ENCODE peak calls at places on chromosomes 6 and 20, in five cellular contexts. E, R, X, I and T are unnamed samples.

GRCh38 chr6:37535701-37536461 is 36.2 kb upstream of the CCDC167 start:
- DNase-seq in E (no peak), R (no peak), X (no peak), I (no peak), T (no peak)

GRCh38 chr20:35560105-35560511 is 18.2 kb downstream of the ERGIC3 start:
- DNase-seq in E (no peak), R (no peak), X (no peak), I (no peak), T (no peak)

GRCh38 chr6:136274062-136274461 is 15.6 kb downstream of the BCLAF1 start:
- DNase-seq in E (no peak), R (no peak), X (peak; percentile 37), I (no peak), T (no peak)

GRCh38 chr6:75848274-75848673 is 99.2 kb downstream of the MYO6 start:
- DNase-seq in E (no peak), R (no peak), X (no peak), I (no peak), T (no peak)

GRCh38 chr6:149855040-149855654 is 9.0 kb downstream of the LRP11 start:
- DNase-seq in E (no peak), R (no peak), X (peak; percentile 85), I (no peak), T (no peak)

GRCh38 chr6:117072781-117073180 is 192.6 kb upstream of the VGLL2 start:
- DNase-seq in E (no peak), R (no peak), X (no peak), I (no peak), T (no peak)

GRCh38 chr6:1111361-1111760 is 200.5 kb upstream of the FOXQ1 start:
- DNase-seq in E (no peak), R (no peak), X (no peak), I (no peak), T (no peak)

GRCh38 chr6:39530201-39530759 is 194.9 kb downstream of the KIF6 start:
- DNase-seq in E (peak; percentile 87), R (no peak), X (peak; percentile 31), I (no peak), T (no peak)

GRCh38 chr6:42251911-42252637 is 34.4 kb upstream of the MRPS10 start:
- DNase-seq in E (no peak), R (peak; percentile 62), X (peak; percentile 71), I (peak; percentile 41), T (peak; percentile 84)

GRCh38 chr6:71929047-71929446 is 42.7 kb downstream of the RIMS1 start:
- DNase-seq in E (no peak), R (no peak), X (no peak), I (no peak), T (no peak)

GRCh38 chr6:122696079-122696478 is 83.4 kb upstream of the FABP7 start:
- DNase-seq in E (no peak), R (no peak), X (peak; percentile 86), I (no peak), T (no peak)

GRCh38 chr6:95087394-95088097 is 489.8 kb upstream of the MANEA start:
- DNase-seq in E (no peak), R (no peak), X (peak; percentile 96), I (no peak), T (no peak)

GRCh38 chr20:18276821-18277220 is 11.5 kb upstream of the ZNF133 start:
- DNase-seq in E (peak; percentile 69), R (peak; percentile 44), X (peak; percentile 70), I (peak; percentile 82), T (peak; percentile 34)

GRCh38 chr6:88166901-88167624 is 916 bp upstream of the CNR1 start:
- DNase-seq in E (no peak), R (no peak), X (no peak), I (no peak), T (no peak)

GRCh38 chr6:99407076-99407475 is 13.1 kb upstream of the COQ3 start:
- DNase-seq in E (no peak), R (no peak), X (no peak), I (no peak), T (no peak)

GRCh38 chr6:117791012-117791411 is 115.7 kb downstream of the NUS1 start:
- DNase-seq in E (no peak), R (no peak), X (no peak), I (no peak), T (no peak)

GRCh38 chr6:73339340-73339739 is 14.7 kb downstream of the DPPA5 start:
- DNase-seq in E (no peak), R (no peak), X (no peak), I (no peak), T (no peak)

GRCh38 chr6:11538799-11539468 is 1.4 kb downstream of the TMEM170B start:
- DNase-seq in E (no peak), R (no peak), X (no peak), I (no peak), T (no peak)

GRCh38 chr20:25858495-25859425 is 162.1 kb upstream of the ZNF337 start:
- DNase-seq in E (no peak), R (no peak), X (no peak), I (no peak), T (no peak)
- H3K4me3 ChIP-seq in E (peak overlapping the region; percentile 53), R (peak overlapping the region; percentile 63), X (no peak overlapping the region), I (no peak overlapping the region), T (peak overlapping the region; percentile 18)

DNA sequence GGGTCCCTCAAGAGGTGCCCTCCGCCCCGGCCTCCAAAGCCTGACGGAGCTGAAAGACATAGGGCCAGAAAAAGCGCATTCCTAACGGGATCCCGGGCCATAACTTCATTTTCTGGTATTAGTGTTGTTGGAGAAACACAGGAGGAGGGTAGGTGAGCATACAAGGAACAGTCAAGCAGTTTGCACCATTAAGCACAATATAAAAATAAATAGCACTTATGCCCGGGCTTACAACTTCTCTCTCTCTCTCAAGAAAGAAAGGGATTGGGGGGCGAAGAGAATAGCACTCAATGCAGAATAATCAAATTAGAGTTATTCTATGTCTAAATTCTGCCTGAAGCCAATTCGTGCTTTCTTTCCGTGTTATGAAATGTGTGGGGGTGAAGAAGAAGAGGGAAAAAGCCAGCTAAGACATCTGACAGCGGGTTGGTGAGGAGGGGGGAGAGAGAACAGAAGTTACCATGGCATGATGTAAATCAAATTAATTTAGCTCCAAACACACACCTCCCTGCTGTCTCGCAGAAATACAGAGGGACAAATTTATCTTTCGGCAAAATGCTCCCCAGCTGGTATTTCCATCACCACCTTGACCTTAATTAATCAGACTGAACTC is 493 bp upstream of the METTL24 start:
- DNase-seq in E (no peak), R (no peak), X (no peak), I (no peak), T (no peak)
- H3K4me3 ChIP-seq in E (no peak overlapping the region), R (peak overlapping the region; percentile 64), X (peak overlapping the region; percentile 17), I (no peak overlapping the region), T (peak overlapping the region; percentile 26)

DNA sequence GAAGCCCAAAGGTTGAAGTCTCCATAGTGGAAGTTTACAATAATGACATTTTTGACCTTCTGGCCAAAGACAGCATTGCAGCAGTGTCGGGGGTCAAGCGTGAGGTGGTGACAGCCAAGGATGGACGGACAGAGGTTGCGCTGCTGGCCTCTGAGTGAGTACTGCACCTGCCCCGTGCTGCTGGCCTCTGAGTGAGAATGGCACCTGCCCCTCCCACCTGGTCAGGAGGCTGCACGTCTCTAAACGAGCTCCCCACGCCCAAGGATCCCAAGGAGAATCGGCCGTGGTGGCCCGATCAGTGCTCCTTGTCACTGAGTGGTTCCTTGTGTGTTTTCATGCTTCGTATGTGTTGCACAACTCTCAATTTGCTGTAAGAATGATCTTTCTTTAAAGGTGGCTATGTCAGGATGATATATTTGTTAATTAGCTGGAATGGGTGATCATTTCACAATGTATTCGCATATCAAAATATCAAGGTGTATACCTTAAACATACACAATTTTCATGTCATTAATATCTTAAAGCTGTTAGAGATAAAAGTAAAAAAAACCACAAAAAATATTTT is 40.4 kb downstream of the FRMD1 start:
- DNase-seq in E (no peak), R (no peak), X (no peak), I (no peak), T (no peak)
- H3K4me3 ChIP-seq in E (no peak overlapping the region), R (no peak overlapping the region), X (no peak overlapping the region), I (no peak overlapping the region), T (no peak overlapping the region)

GRCh38 chr20:10541668-10542411 is 106.7 kb downstream of the SLX4IP start:
- DNase-seq in E (no peak), R (no peak), X (no peak), I (no peak), T (no peak)
- H3K4me3 ChIP-seq in E (no peak overlapping the region), R (no peak overlapping the region), X (no peak overlapping the region), I (no peak overlapping the region), T (no peak overlapping the region)

GRCh38 chr6:166957805-166958076 is 1.4 kb upstream of the RNASET2 start:
- DNase-seq in E (no peak), R (no peak), X (no peak), I (no peak), T (no peak)
- H3K4me3 ChIP-seq in E (no peak overlapping the region), R (no peak overlapping the region), X (no peak overlapping the region), I (no peak overlapping the region), T (no peak overlapping the region)

GRCh38 chr6:131910956-131911355 is 40.2 kb downstream of the CCN2 start:
- DNase-seq in E (no peak), R (no peak), X (no peak), I (no peak), T (no peak)
- H3K4me3 ChIP-seq in E (no peak overlapping the region), R (no peak overlapping the region), X (no peak overlapping the region), I (no peak overlapping the region), T (no peak overlapping the region)

GRCh38 chr6:35317483-35318199 is 20.0 kb downstream of the DEF6 start:
- DNase-seq in E (no peak), R (peak; percentile 25), X (peak; percentile 8), I (no peak), T (no peak)

GRCh38 chr6:35319346-35320030 is 21.9 kb downstream of the DEF6 start:
- DNase-seq in E (no peak), R (no peak), X (no peak), I (no peak), T (no peak)

GRCh38 chr6:35318845-35319220 is 21.2 kb downstream of the DEF6 start:
- DNase-seq in E (no peak), R (no peak), X (no peak), I (no peak), T (no peak)

GRCh38 chr6:35320031-35320410 is 22.3 kb upstream of the PPARD start:
- DNase-seq in E (no peak), R (no peak), X (no peak), I (no peak), T (no peak)

DNA sequence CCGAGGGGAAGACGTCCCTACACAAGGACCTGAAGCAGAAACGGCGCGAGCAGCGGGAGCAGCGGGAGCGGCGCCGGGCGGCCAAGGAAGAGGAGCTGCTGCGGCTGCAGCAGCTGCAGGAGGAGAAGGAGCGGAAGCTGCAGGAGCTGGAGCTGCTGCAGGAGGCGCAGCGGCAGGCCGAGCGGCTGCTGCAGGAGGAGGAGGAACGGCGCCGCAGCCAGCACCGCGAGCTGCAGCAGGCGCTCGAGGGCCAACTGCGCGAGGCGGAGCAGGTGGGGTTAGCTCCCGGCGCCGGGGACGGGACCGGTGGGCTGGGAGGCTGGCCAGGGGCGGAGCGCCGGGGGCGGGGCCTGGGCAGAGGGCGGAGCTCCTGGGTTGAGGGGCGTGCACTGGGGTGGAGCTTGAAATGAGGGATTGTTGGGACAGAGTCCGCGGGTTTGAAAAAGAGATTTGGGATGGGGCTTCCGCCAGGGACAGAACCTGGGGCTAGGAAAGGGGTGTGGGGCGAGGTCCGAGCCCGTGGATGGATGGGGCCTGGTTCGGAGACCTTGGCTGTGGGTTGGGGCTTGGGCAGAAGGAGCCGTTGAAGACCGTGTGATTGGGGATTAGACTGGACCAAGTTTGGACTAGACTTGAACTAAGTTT is 20.7 kb downstream of the DEF6 start:
- DNase-seq in E (no peak), R (peak; percentile 80), X (peak; percentile 71), I (peak; percentile 79), T (peak; percentile 82)
- H3K4me3 ChIP-seq in E (no peak overlapping the region), R (peak overlapping the region; percentile 74), X (peak overlapping the region; percentile 48), I (peak overlapping the region; percentile 32), T (peak overlapping the region; percentile 60)